ENCODE peak calls at places on chromosomes 13 and 19, in ten cellular contexts. R, Z, D, I, B, Q, S, Y, K and P are unnamed samples.

GRCh38 chr19:10566658-10567410 is 1.0 kb upstream of the KRI1 start:
- DNase-seq in R (no peak), Z (no peak), D (peak), I (no peak), B (no peak), Q (no peak), S (no peak), Y (no peak), K (no peak), P (no peak)

GRCh38 chr19:31350693-31351211 is 1.5 kb upstream of the TSHZ3 start:
- DNase-seq in R (peak), Z (peak), D (no peak), I (peak), B (no peak), Q (peak), S (peak), Y (no peak), K (no peak), P (peak)

GRCh38 chr19:6693681-6694080 is 23.7 kb upstream of the TNFSF14 start:
- DNase-seq in R (no peak), Z (no peak), D (no peak), I (no peak), B (no peak), Q (no peak), S (peak), Y (no peak), K (no peak), P (no peak)

GRCh38 chr13:27770809-27771208 is 21.5 kb upstream of the GSX1 start:
- DNase-seq in R (no peak), Z (peak), D (no peak), I (no peak), B (no peak), Q (peak), S (peak), Y (no peak), K (no peak), P (peak)

GRCh38 chr19:55519461-55520311 is 17.2 kb downstream of the SBK2 start:
- DNase-seq in R (peak), Z (peak), D (no peak), I (no peak), B (no peak), Q (peak), S (no peak), Y (peak), K (peak), P (no peak)

GRCh38 chr19:4504874-4505569 is 13.3 kb downstream of the PLIN4 start:
- DNase-seq in R (no peak), Z (no peak), D (no peak), I (no peak), B (no peak), Q (no peak), S (no peak), Y (no peak), K (no peak), P (no peak)

GRCh38 chr13:49292742-49293498 is 45.2 kb downstream of the CDADC1 start:
- DNase-seq in R (peak), Z (peak), D (no peak), I (no peak), B (peak), Q (peak), S (no peak), Y (no peak), K (no peak), P (no peak)

GRCh38 chr13:36282818-36283432 is 14.7 kb downstream of the CCDC169 start:
- DNase-seq in R (peak), Z (peak), D (no peak), I (no peak), B (no peak), Q (peak), S (peak), Y (peak), K (no peak), P (peak)

GRCh38 chr13:43687038-43687437 is 99.7 kb downstream of the ENOX1 start:
- DNase-seq in R (no peak), Z (no peak), D (no peak), I (no peak), B (no peak), Q (no peak), S (no peak), Y (no peak), K (no peak), P (no peak)

GRCh38 chr13:34360702-34361101 is 542.8 kb downstream of the RFC3 start:
- DNase-seq in R (peak), Z (no peak), D (no peak), I (no peak), B (no peak), Q (no peak), S (no peak), Y (peak), K (no peak), P (no peak)

GRCh38 chr19:10858204-10858828 is 10.1 kb downstream of the C19orf38 start:
- DNase-seq in R (no peak), Z (peak), D (no peak), I (no peak), B (no peak), Q (peak), S (peak), Y (peak), K (no peak), P (peak)

GRCh38 chr19:15623711-15624318 is 8.8 kb downstream of the CYP4F8 start:
- DNase-seq in R (no peak), Z (no peak), D (no peak), I (no peak), B (no peak), Q (no peak), S (peak), Y (no peak), K (no peak), P (no peak)

GRCh38 chr13:29379281-29379680 is 216.2 kb downstream of the SLC7A1 start:
- DNase-seq in R (no peak), Z (no peak), D (no peak), I (no peak), B (no peak), Q (no peak), S (no peak), Y (no peak), K (no peak), P (no peak)

GRCh38 chr19:1000591-1001537 is 645 bp downstream of the GRIN3B start:
- DNase-seq in R (no peak), Z (no peak), D (no peak), I (no peak), B (no peak), Q (no peak), S (peak), Y (no peak), K (no peak), P (no peak)

GRCh38 chr19:51256053-51256682 is 5.3 kb downstream of the SIGLECL1 start:
- DNase-seq in R (no peak), Z (no peak), D (no peak), I (no peak), B (no peak), Q (no peak), S (no peak), Y (no peak), K (no peak), P (no peak)
- H3K4me3 ChIP-seq in R (no peak), Z (no peak), D (no peak), I (no peak), B (no peak), Q (no peak), S (no peak), Y (no peak), K (no peak), P (no peak)

GRCh38 chr19:43798546-43799409 is 3.5 kb downstream of the LYPD5 start:
- DNase-seq in R (peak), Z (no peak), D (peak), I (peak), B (no peak), Q (peak), S (peak), Y (peak), K (no peak), P (no peak)
- H3K4me3 ChIP-seq in R (peak), Z (peak), D (peak), I (peak), B (peak), Q (peak), S (peak), Y (peak), K (peak), P (no peak)

DNA sequence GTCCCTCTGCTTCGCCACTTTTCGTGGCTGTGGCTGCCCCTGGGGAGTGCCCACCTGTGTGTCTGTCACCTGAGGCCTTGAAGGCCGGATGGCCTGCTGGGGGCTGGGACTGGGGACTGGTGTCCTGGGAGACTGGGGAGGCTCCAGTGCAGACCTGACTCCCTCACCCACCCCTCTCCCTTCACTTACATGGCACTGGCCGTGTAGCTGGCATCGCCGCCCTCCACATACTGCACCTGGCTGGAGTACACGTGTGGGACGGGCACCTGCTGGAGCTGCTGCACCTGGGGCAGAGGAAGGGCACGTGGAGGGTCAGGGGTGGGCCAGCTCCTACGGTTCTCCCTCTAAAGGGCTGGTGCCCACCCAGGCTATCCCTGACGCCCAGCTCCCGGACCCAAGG is 25.5 kb downstream of the DCAF15 start:
- DNase-seq in R (no peak), Z (no peak), D (no peak), I (no peak), B (no peak), Q (no peak), S (no peak), Y (no peak), K (no peak), P (no peak)
- H3K4me3 ChIP-seq in R (no peak), Z (no peak), D (no peak), I (no peak), B (peak), Q (no peak), S (peak), Y (no peak), K (no peak), P (no peak)

DNA sequence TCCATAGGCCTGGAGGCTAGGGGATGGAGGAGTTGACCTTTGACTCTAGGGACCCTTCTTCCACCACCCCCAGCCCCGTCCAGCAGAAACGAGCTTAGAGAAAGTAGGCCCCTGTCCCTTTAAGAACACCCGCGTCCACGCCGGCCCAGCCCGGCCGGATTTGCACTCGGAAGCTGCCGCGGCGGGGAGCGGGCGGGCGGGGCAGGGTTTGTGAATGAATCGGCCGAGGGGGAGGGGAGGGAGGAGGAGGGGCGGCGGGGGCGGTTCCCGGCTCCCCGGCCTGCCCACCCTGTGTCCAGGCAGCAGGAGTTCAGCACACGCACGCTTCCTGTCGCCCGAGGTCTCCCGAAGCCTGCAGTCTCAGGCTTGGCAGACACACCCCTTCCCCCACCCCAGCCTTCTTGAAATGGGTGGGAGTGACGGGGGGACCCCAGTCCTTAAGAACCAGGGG is 1.5 kb downstream of the UNC13A start:
- DNase-seq in R (peak), Z (peak), D (no peak), I (no peak), B (no peak), Q (peak), S (peak), Y (no peak), K (no peak), P (no peak)
- H3K4me3 ChIP-seq in R (peak), Z (peak), D (no peak), I (no peak), B (peak), Q (no peak), S (peak), Y (peak), K (peak), P (no peak)

DNA sequence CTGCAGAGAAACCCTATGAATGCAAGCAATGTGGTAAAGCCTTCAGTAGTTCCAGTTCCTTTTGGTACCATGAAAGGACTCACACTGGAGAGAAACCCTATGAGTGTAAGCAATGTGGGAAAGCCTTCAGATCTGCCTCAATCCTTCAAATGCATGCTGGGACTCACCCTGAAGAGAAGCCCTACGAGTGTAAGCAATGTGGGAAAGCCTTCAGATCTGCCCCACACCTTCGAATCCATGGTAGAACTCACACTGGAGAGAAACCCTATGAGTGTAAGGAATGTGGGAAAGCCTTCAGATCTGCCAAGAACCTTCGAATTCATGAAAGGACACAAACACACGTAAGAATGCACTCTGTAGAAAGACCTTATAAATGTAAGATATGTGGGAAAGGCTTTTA is 14.7 kb downstream of the ZNF763 start:
- DNase-seq in R (no peak), Z (no peak), D (no peak), I (no peak), B (no peak), Q (no peak), S (no peak), Y (no peak), K (no peak), P (no peak)
- H3K4me3 ChIP-seq in R (no peak), Z (no peak), D (no peak), I (no peak), B (peak), Q (no peak), S (no peak), Y (no peak), K (no peak), P (no peak)

DNA sequence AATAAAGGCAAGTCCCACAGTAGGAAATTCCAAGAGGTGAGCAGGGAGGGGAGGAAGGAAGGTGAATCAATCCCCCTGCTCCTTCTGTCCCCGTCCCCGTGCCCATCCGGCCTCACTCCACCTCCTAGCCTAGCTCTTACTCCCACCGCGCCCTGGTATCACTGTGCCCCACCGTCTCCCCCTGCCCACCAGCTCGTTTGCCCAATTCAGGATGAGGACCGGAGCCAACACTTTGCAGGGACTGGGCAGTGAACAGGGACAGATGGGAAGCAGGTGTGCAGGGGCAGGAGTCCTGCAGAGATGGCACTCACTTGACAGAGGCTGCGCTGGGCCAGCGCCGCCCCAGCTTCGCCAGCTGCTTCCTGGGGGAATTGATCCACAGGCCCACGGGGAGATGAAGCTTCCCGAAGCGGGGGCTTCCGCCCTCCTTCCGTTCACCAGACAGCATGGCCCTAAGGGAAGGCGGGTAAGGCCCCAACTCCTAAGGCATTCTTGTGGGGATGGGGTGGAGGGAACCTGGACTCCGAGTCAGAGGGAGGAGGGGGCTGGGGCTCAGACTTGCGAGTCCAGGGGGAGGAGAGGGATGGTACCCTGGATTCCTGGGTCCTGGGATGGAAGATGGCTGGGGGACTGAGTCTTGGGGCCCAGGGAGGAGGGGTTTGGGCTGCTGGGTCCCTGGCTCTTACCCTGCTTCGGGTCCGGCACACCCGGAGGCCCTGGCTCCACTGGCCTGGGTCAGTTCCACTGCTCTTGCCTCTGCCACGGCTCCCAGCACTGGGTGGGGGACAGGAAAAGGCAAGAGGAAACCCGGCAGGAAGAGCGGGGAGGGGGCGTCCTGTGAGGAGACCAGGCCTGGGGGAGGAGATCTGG is at the start of gene RASIP1:
- DNase-seq in R (no peak), Z (no peak), D (no peak), I (no peak), B (no peak), Q (no peak), S (no peak), Y (no peak), K (no peak), P (no peak)
- H3K4me3 ChIP-seq in R (no peak), Z (no peak), D (peak), I (peak), B (peak), Q (peak), S (peak), Y (peak), K (peak), P (peak)